ENCODE peak calls at places on chromosomes 3 and 15, in six cellular contexts. H is cardiac muscle cell, T is endodermal cell, K is transverse colon, P is Karpas-422, R is PC-9. E is an unnamed sample. For H3K9me3 and H3K4me1, the result is how much of the 10 kb centered on the place peaks cover.

GRCh38 chr15:43905755-43906154 is 79.0 kb downstream of the WDR76 start:
- DNase-seq in H (no peak), T (no peak), K (no peak), P (no peak), R (no peak), E (no peak)

GRCh38 chr3:191263850-191264249 is 64.8 kb downstream of the OSTN start:
- DNase-seq in H (no peak), T (no peak), K (no peak), P (no peak), R (no peak), E (no peak)

GRCh38 chr3:46693038-46693896 is at the start of gene ALS2CL:
- DNase-seq in H (peak), T (peak), K (peak), P (no peak), R (peak), E (peak)

GRCh38 chr3:193665370-193665989 is 72.5 kb downstream of the OPA1 start:
- DNase-seq in H (peak), T (no peak), K (no peak), P (peak), R (peak), E (no peak)

GRCh38 chr3:117814975-117815374 is 1105.4 kb downstream of the TUSC7 start:
- DNase-seq in H (peak), T (no peak), K (no peak), P (no peak), R (no peak), E (no peak)

GRCh38 chr3:38521391-38521987 is 25.3 kb downstream of the EXOG start:
- DNase-seq in H (peak), T (peak), K (peak), P (peak), R (peak), E (peak)

GRCh38 chr3:188834349-188834748 is 337.4 kb upstream of the TPRG1 start:
- DNase-seq in H (no peak), T (no peak), K (no peak), P (peak), R (no peak), E (no peak)

GRCh38 chr3:96467639-96468038 is 346.8 kb upstream of the EPHA6 start:
- DNase-seq in H (no peak), T (no peak), K (no peak), P (no peak), R (no peak), E (no peak)

GRCh38 chr3:42865256-42865655 is 10.4 kb downstream of the CYP8B1 start:
- DNase-seq in H (no peak), T (peak), K (no peak), P (no peak), R (no peak), E (no peak)

GRCh38 chr3:179688847-179689246 is 36.0 kb downstream of the USP13 start:
- DNase-seq in H (no peak), T (peak), K (no peak), P (no peak), R (no peak), E (no peak)

GRCh38 chr3:4751057-4752051 is 227.9 kb upstream of the BHLHE40 start:
- DNase-seq in H (peak), T (no peak), K (no peak), P (no peak), R (peak), E (no peak)

GRCh38 chr3:148075829-148076716 is 621.6 kb upstream of the AGTR1 start:
- DNase-seq in H (peak), T (peak), K (no peak), P (peak), R (no peak), E (no peak)

GRCh38 chr3:184186184-184186901 is at the start of gene ABCF3:
- DNase-seq in H (peak), T (no peak), K (peak), P (peak), R (peak), E (peak)

GRCh38 chr3:67635257-67635656 is 19.2 kb downstream of the SUCLG2 start:
- DNase-seq in H (peak), T (no peak), K (no peak), P (no peak), R (no peak), E (no peak)

GRCh38 chr3:32818431-32819085 is 761 bp downstream of the TRIM71 start:
- DNase-seq in H (no peak), T (peak), K (no peak), P (no peak), R (no peak), E (no peak)

GRCh38 chr3:125165189-125165947 is 47.2 kb downstream of the SLC12A8 start:
- DNase-seq in H (peak), T (peak), K (no peak), P (peak), R (no peak), E (no peak)

GRCh38 chr3:138365253-138365555 is 16.8 kb downstream of the MRAS start:
- DNase-seq in H (no peak), T (no peak), K (no peak), P (no peak), R (no peak), E (no peak)

GRCh38 chr15:90035835-90036220 is 34.7 kb downstream of the ZNF710 start:
- DNase-seq in H (no peak), T (no peak), K (peak), P (no peak), R (no peak), E (peak)

GRCh38 chr3:78963771-78964170 is 804.0 kb downstream of the ROBO1 start:
- DNase-seq in H (no peak), T (no peak), K (no peak), P (no peak), R (no peak), E (no peak)

GRCh38 chr3:184314363-184314699 is at the start of gene EIF4G1:
- DNase-seq in H (peak), T (peak), K (peak), P (peak), R (peak), E (peak)

GRCh38 chr3:69510481-69511031 is 124.7 kb upstream of the FRMD4B start:
- DNase-seq in H (peak), T (peak), K (no peak), P (no peak), R (no peak), E (no peak)

GRCh38 chr3:50632450-50632849 is 15.5 kb downstream of the MAPKAPK3 start:
- DNase-seq in H (no peak), T (no peak), K (no peak), P (no peak), R (peak), E (no peak)

GRCh38 chr15:90200534-90201139 is 493 bp upstream of the SEMA4B start:
- DNase-seq in H (no peak), T (no peak), K (no peak), P (no peak), R (no peak), E (no peak)

GRCh38 chr15:80264031-80264430 is 12.0 kb upstream of the CTXND1 start:
- DNase-seq in H (peak), T (peak), K (no peak), P (no peak), R (no peak), E (no peak)

GRCh38 chr15:62112616-62113593 is 46.1 kb downstream of the C2CD4A start:
- DNase-seq in H (peak), T (no peak), K (peak), P (no peak), R (peak), E (no peak)

GRCh38 chr3:161969867-161970266 is 473.3 kb downstream of the OTOL1 start:
- DNase-seq in H (no peak), T (no peak), K (no peak), P (no peak), R (no peak), E (no peak)

GRCh38 chr3:103813955-103814354 is 1379.1 kb downstream of the ZPLD1 start:
- DNase-seq in H (no peak), T (no peak), K (no peak), P (no peak), R (no peak), E (no peak)

GRCh38 chr3:179288845-179289244 is 34.0 kb upstream of the ZNF639 start:
- DNase-seq in H (no peak), T (no peak), K (no peak), P (no peak), R (no peak), E (no peak)

GRCh38 chr3:31625358-31625757 is 92.6 kb downstream of the STT3B start:
- DNase-seq in H (no peak), T (no peak), K (no peak), P (no peak), R (no peak), E (no peak)

GRCh38 chr15:78389356-78389755 is 48.7 kb upstream of the IREB2 start:
- DNase-seq in H (no peak), T (no peak), K (no peak), P (no peak), R (no peak), E (no peak)

GRCh38 chr3:139906441-139906840 is 28.5 kb upstream of the CLSTN2 start:
- DNase-seq in H (peak), T (peak), K (no peak), P (no peak), R (peak), E (no peak)

GRCh38 chr3:195015021-195015420 is 255.9 kb downstream of the XXYLT1 start:
- DNase-seq in H (peak), T (no peak), K (no peak), P (no peak), R (peak), E (no peak)

DNA sequence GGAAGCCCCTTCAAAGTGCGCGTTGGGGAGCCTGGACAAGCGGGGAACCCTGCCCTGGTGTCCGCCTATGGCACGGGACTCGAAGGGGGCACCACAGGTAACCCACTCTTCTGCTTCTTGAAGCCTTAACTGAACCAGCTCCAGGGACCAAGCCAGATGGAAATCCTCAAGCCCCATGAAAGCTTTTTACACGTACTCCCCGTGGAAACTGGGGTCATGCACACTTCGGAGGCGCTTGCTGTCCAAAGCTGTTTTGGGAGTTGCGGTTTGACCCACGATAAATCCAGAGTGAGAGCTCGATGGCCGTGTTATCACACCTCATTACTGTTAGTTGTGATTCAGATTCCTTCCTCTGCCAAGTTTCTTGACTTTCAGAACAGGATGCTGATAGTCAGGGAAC is 47.5 kb downstream of the DNASE1L3 start:
- DNase-seq in H (peak), T (no peak), K (no peak), P (no peak), R (no peak), E (peak)
- H3K27ac ChIP-seq in H (no peak), T (no peak), K (peak), P (no peak), R (no peak), E (no peak)

GRCh38 chr15:25186906-25187645 is 232.3 kb downstream of the SNRPN start:
- DNase-seq in H (no peak), T (no peak), K (no peak), P (no peak), R (no peak), E (no peak)

GRCh38 chr15:25184356-25185155 is 229.8 kb downstream of the SNRPN start:
- DNase-seq in H (no peak), T (peak), K (no peak), P (no peak), R (no peak), E (no peak)

GRCh38 chr15:25185156-25185710 is 230.4 kb downstream of the SNRPN start:
- DNase-seq in H (no peak), T (peak), K (no peak), P (no peak), R (no peak), E (no peak)

GRCh38 chr15:25186411-25186810 is 231.6 kb downstream of the SNRPN start:
- DNase-seq in H (no peak), T (no peak), K (no peak), P (no peak), R (no peak), E (no peak)

GRCh38 chr15:25185791-25186190 is 231.0 kb downstream of the SNRPN start:
- DNase-seq in H (no peak), T (no peak), K (no peak), P (no peak), R (no peak), E (no peak)
- H3K9me3 ChIP-seq in H (under half), T (under half), K (under half), P (under half), R (under half), E (under half)

DNA sequence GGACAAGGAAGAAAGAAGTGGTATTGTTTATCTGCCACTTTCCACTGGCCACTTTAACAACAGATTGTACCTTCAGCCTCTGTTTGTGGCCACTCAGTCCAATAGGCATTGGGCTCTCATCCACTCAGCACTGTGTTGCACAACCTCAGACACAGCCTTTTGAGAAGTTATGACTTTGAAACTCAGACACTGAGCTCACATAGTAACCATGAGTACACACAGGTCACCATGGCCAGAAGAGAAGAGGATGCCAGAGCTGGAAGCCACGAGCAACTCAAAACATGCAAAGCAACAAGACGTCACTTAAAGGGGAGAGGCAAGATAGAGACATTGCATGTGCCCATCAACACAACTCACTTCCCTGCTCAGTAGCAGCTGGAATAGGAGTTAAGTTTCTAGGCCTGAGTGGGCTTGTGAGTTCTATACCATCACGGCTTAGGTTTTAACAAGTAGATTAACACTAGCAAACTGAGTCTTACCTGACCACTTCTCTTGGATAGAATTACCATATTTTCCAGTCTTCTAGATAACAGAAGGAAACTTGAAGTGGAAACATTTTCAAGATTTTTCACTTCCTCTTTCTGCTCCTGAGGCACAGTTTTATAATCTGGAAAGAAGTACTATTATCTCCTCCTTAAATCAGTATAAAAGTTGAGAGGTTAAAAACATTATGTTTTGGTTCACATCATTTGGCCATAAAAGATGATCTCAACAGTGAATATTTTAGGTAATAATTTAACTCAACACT is 103.5 kb downstream of the IMPG2 start:
- DNase-seq in H (peak), T (no peak), K (peak), P (peak), R (no peak), E (peak)
- H3K4me1 ChIP-seq in H (under half), T (under half), K (under half), P (under half), R (under half), E (under half)

DNA sequence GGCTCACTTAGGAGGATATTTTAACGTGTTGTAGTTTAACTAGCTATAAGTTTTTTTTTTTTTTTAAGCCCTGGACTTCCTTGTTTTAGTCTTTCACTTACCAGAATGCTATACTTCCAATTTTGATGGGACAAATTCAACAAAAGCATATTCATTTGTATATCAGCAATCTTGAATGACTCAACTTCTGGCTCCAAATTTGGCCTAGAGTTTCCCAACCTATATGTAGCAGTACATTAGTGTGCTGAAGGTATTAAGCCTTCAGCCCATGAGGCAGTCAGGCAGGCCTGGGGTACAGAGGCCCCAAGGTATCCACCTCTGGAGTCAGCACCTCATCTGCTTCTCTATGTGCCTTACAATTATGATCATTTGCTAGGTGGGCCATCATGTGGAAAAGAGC is 5.9 kb downstream of the PBRM1 start:
- DNase-seq in H (peak), T (no peak), K (no peak), P (no peak), R (no peak), E (no peak)
- H3K27ac ChIP-seq in H (no peak), T (no peak), K (no peak), P (no peak), R (no peak), E (peak)

GRCh38 chr3:136457793-136458192 is 207.7 kb downstream of the PCCB start:
- DNase-seq in H (no peak), T (no peak), K (no peak), P (no peak), R (no peak), E (no peak)

GRCh38 chr3:136456196-136456595 is 206.1 kb downstream of the PCCB start:
- DNase-seq in H (no peak), T (no peak), K (no peak), P (no peak), R (no peak), E (no peak)
- H3K9me3 ChIP-seq in H (under half), T (under half), K (under half), P (under half), R (under half), E (under half)